ENCODE peak calls at places on chromosomes 2 and 18, in five cellular contexts. One of them, this sample, is unnamed.

GRCh38 chr2:73640537-73640936 is 1.7 kb downstream of the NAT8 start:
- DNase-seq in kidney tubule cell: no peak
- DNase-seq in HTR-8/SVneo: no peak
- DNase-seq in RKO: no peak
- DNase-seq in activated naive CD4-positive, alpha-beta T cell treated with Interleukin-2 at 50 U/mL for 16 hours: no peak
- DNase-seq in this sample: no peak

GRCh38 chr2:19099181-19099580 is 259.2 kb downstream of the OSR1 start:
- DNase-seq in RKO: no peak
- DNase-seq in kidney tubule cell: no peak
- DNase-seq in activated naive CD4-positive, alpha-beta T cell treated with Interleukin-2 at 50 U/mL for 16 hours: no peak
- DNase-seq in HTR-8/SVneo: no peak
- DNase-seq in this sample: no peak

GRCh38 chr2:3040819-3041218 is 336.8 kb downstream of the EIPR1 start:
- DNase-seq in activated naive CD4-positive, alpha-beta T cell treated with Interleukin-2 at 50 U/mL for 16 hours: no peak
- DNase-seq in RKO: no peak
- DNase-seq in HTR-8/SVneo: no peak
- DNase-seq in kidney tubule cell: no peak
- DNase-seq in this sample: peak

GRCh38 chr2:62577994-62578836 is 72.2 kb upstream of the TMEM17 start:
- DNase-seq in activated naive CD4-positive, alpha-beta T cell treated with Interleukin-2 at 50 U/mL for 16 hours: no peak
- DNase-seq in RKO: peak
- DNase-seq in HTR-8/SVneo: peak
- DNase-seq in kidney tubule cell: peak
- DNase-seq in this sample: no peak

GRCh38 chr2:12970861-12971260 is 254.1 kb downstream of the TRIB2 start:
- DNase-seq in HTR-8/SVneo: peak
- DNase-seq in kidney tubule cell: peak
- DNase-seq in activated naive CD4-positive, alpha-beta T cell treated with Interleukin-2 at 50 U/mL for 16 hours: no peak
- DNase-seq in RKO: no peak
- DNase-seq in this sample: peak

GRCh38 chr2:1502891-1503304 is 89.6 kb downstream of the TPO start:
- DNase-seq in HTR-8/SVneo: no peak
- DNase-seq in RKO: no peak
- DNase-seq in activated naive CD4-positive, alpha-beta T cell treated with Interleukin-2 at 50 U/mL for 16 hours: no peak
- DNase-seq in kidney tubule cell: no peak
- DNase-seq in this sample: no peak

GRCh38 chr2:241074901-241075540 is 27.1 kb downstream of the MTERF4 start:
- DNase-seq in HTR-8/SVneo: no peak
- DNase-seq in kidney tubule cell: no peak
- DNase-seq in RKO: no peak
- DNase-seq in activated naive CD4-positive, alpha-beta T cell treated with Interleukin-2 at 50 U/mL for 16 hours: no peak
- DNase-seq in this sample: no peak

GRCh38 chr2:88859461-88859860 is 168.0 kb downstream of the RPIA start:
- DNase-seq in activated naive CD4-positive, alpha-beta T cell treated with Interleukin-2 at 50 U/mL for 16 hours: no peak
- DNase-seq in RKO: no peak
- DNase-seq in HTR-8/SVneo: no peak
- DNase-seq in kidney tubule cell: no peak
- DNase-seq in this sample: no peak

GRCh38 chr18:9971313-9971920 is 57.6 kb downstream of the VAPA start:
- DNase-seq in activated naive CD4-positive, alpha-beta T cell treated with Interleukin-2 at 50 U/mL for 16 hours: peak
- DNase-seq in RKO: peak
- DNase-seq in kidney tubule cell: peak
- DNase-seq in HTR-8/SVneo: peak
- DNase-seq in this sample: peak

GRCh38 chr2:202096736-202097135 is 23.7 kb downstream of the KIAA2012 start:
- DNase-seq in RKO: no peak
- DNase-seq in activated naive CD4-positive, alpha-beta T cell treated with Interleukin-2 at 50 U/mL for 16 hours: no peak
- DNase-seq in HTR-8/SVneo: no peak
- DNase-seq in kidney tubule cell: peak
- DNase-seq in this sample: no peak

GRCh38 chr2:73963385-73964120 is 21.2 kb upstream of the TET3 start:
- DNase-seq in RKO: peak
- DNase-seq in activated naive CD4-positive, alpha-beta T cell treated with Interleukin-2 at 50 U/mL for 16 hours: peak
- DNase-seq in HTR-8/SVneo: no peak
- DNase-seq in kidney tubule cell: no peak
- DNase-seq in this sample: no peak

GRCh38 chr2:237431372-237431771 is 17.4 kb upstream of the COL6A3 start:
- DNase-seq in activated naive CD4-positive, alpha-beta T cell treated with Interleukin-2 at 50 U/mL for 16 hours: peak
- DNase-seq in RKO: peak
- DNase-seq in kidney tubule cell: peak
- DNase-seq in HTR-8/SVneo: no peak
- DNase-seq in this sample: no peak

GRCh38 chr2:145691659-145692058 is 1171.7 kb upstream of the ZEB2 start:
- DNase-seq in kidney tubule cell: no peak
- DNase-seq in RKO: no peak
- DNase-seq in activated naive CD4-positive, alpha-beta T cell treated with Interleukin-2 at 50 U/mL for 16 hours: no peak
- DNase-seq in HTR-8/SVneo: no peak
- DNase-seq in this sample: no peak

GRCh38 chr2:222672068-222672401 is 577 bp downstream of the MOGAT1 start:
- DNase-seq in HTR-8/SVneo: no peak
- DNase-seq in RKO: no peak
- DNase-seq in activated naive CD4-positive, alpha-beta T cell treated with Interleukin-2 at 50 U/mL for 16 hours: no peak
- DNase-seq in kidney tubule cell: peak
- DNase-seq in this sample: no peak

GRCh38 chr18:80223581-80224148 is 23.6 kb downstream of the PARD6G start:
- DNase-seq in activated naive CD4-positive, alpha-beta T cell treated with Interleukin-2 at 50 U/mL for 16 hours: no peak
- DNase-seq in kidney tubule cell: no peak
- DNase-seq in HTR-8/SVneo: no peak
- DNase-seq in RKO: no peak
- DNase-seq in this sample: no peak

GRCh38 chr2:151758744-151759143 is 24.5 kb upstream of the NEB start:
- DNase-seq in kidney tubule cell: no peak
- DNase-seq in activated naive CD4-positive, alpha-beta T cell treated with Interleukin-2 at 50 U/mL for 16 hours: no peak
- DNase-seq in RKO: no peak
- DNase-seq in HTR-8/SVneo: no peak
- DNase-seq in this sample: peak

GRCh38 chr2:50751255-50752069 is 280.5 kb downstream of the NRXN1 start:
- DNase-seq in HTR-8/SVneo: no peak
- DNase-seq in RKO: no peak
- DNase-seq in kidney tubule cell: peak
- DNase-seq in activated naive CD4-positive, alpha-beta T cell treated with Interleukin-2 at 50 U/mL for 16 hours: no peak
- DNase-seq in this sample: no peak

GRCh38 chr2:157662401-157662800 is 33.7 kb upstream of the ACVR1C start:
- DNase-seq in RKO: no peak
- DNase-seq in kidney tubule cell: peak
- DNase-seq in activated naive CD4-positive, alpha-beta T cell treated with Interleukin-2 at 50 U/mL for 16 hours: no peak
- DNase-seq in HTR-8/SVneo: no peak
- DNase-seq in this sample: no peak

GRCh38 chr2:43493954-43494353 is 101.9 kb downstream of the THADA start:
- DNase-seq in RKO: no peak
- DNase-seq in HTR-8/SVneo: no peak
- DNase-seq in kidney tubule cell: no peak
- DNase-seq in activated naive CD4-positive, alpha-beta T cell treated with Interleukin-2 at 50 U/mL for 16 hours: no peak
- DNase-seq in this sample: peak

GRCh38 chr2:154836622-154837021 is 138.1 kb downstream of the KCNJ3 start:
- DNase-seq in RKO: no peak
- DNase-seq in activated naive CD4-positive, alpha-beta T cell treated with Interleukin-2 at 50 U/mL for 16 hours: no peak
- DNase-seq in kidney tubule cell: no peak
- DNase-seq in HTR-8/SVneo: no peak
- DNase-seq in this sample: no peak

GRCh38 chr18:45628979-45629958 is 14.0 kb downstream of the SLC14A2 start:
- DNase-seq in activated naive CD4-positive, alpha-beta T cell treated with Interleukin-2 at 50 U/mL for 16 hours: no peak
- DNase-seq in HTR-8/SVneo: no peak
- DNase-seq in RKO: no peak
- DNase-seq in kidney tubule cell: peak
- DNase-seq in this sample: no peak

GRCh38 chr2:112277591-112278220 is 2.3 kb downstream of the ZC3H6 start:
- DNase-seq in activated naive CD4-positive, alpha-beta T cell treated with Interleukin-2 at 50 U/mL for 16 hours: no peak
- DNase-seq in HTR-8/SVneo: no peak
- DNase-seq in RKO: no peak
- DNase-seq in kidney tubule cell: no peak
- DNase-seq in this sample: no peak

GRCh38 chr2:20620696-20621365 is 30.1 kb downstream of the HS1BP3 start:
- DNase-seq in HTR-8/SVneo: no peak
- DNase-seq in RKO: no peak
- DNase-seq in kidney tubule cell: no peak
- DNase-seq in activated naive CD4-positive, alpha-beta T cell treated with Interleukin-2 at 50 U/mL for 16 hours: no peak
- DNase-seq in this sample: peak

GRCh38 chr2:132037527-132038178 is 124.1 kb downstream of the ANKRD30BL start:
- DNase-seq in RKO: no peak
- DNase-seq in activated naive CD4-positive, alpha-beta T cell treated with Interleukin-2 at 50 U/mL for 16 hours: no peak
- DNase-seq in HTR-8/SVneo: no peak
- DNase-seq in kidney tubule cell: peak
- DNase-seq in this sample: no peak

GRCh38 chr18:66533693-66534092 is 70.2 kb downstream of the CDH19 start:
- DNase-seq in RKO: no peak
- DNase-seq in activated naive CD4-positive, alpha-beta T cell treated with Interleukin-2 at 50 U/mL for 16 hours: no peak
- DNase-seq in HTR-8/SVneo: no peak
- DNase-seq in kidney tubule cell: no peak
- DNase-seq in this sample: no peak

GRCh38 chr2:230130668-230131364 is 62.1 kb upstream of the SLC16A14 start:
- DNase-seq in activated naive CD4-positive, alpha-beta T cell treated with Interleukin-2 at 50 U/mL for 16 hours: no peak
- DNase-seq in RKO: peak
- DNase-seq in kidney tubule cell: peak
- DNase-seq in HTR-8/SVneo: peak
- DNase-seq in this sample: peak

GRCh38 chr18:2641638-2642037 is 13.9 kb upstream of the SMCHD1 start:
- DNase-seq in activated naive CD4-positive, alpha-beta T cell treated with Interleukin-2 at 50 U/mL for 16 hours: no peak
- DNase-seq in RKO: no peak
- DNase-seq in kidney tubule cell: no peak
- DNase-seq in HTR-8/SVneo: no peak
- DNase-seq in this sample: no peak

This sample was measured in SJCRH30.